ENCODE peak calls at places on chromosomes 1 and 21, in seven cellular contexts. N is NCI-H510A treated with DMSO at 0.1 percent for 48 hours; O is activated naive CD4-positive, alpha-beta T cell treated with Interleukin-2 at 50 U/mL for 16 hours; B is EL; I is GM23248; H is iris pigment epithelial cell; V is CD8-positive, alpha-beta memory T cell. A is an unnamed sample.

GRCh38 chr1:150152182-150152536 is 2.4 kb downstream of the PLEKHO1 start:
- DNase-seq in N (no peak), O (no peak), B (peak; percentile 28), I (peak; percentile 39), H (no peak), V (no peak), A (no peak)

GRCh38 chr1:183163311-183163710 is 22.8 kb upstream of the LAMC2 start:
- DNase-seq in N (no peak), O (no peak), B (peak; percentile 94), I (peak; percentile 87), H (peak; percentile 88), V (no peak), A (no peak)

GRCh38 chr1:18515120-18515667 is 34.5 kb downstream of the KLHDC7A start:
- DNase-seq in N (no peak), O (no peak), B (no peak), I (no peak), H (no peak), V (no peak), A (no peak)

GRCh38 chr1:160085686-160086089 is 4.3 kb downstream of the KCNJ9 start:
- DNase-seq in N (peak; percentile 51), O (peak; percentile 78), B (peak; percentile 71), I (peak; percentile 75), H (peak; percentile 70), V (peak; percentile 48), A (peak; percentile 68)

GRCh38 chr1:214446772-214447556 is 104.4 kb downstream of the PTPN14 start:
- DNase-seq in N (no peak), O (no peak), B (peak; percentile 96), I (peak; percentile 94), H (peak; percentile 91), V (no peak), A (peak; percentile 0)

GRCh38 chr21:35227774-35228173 is 178.7 kb upstream of the RUNX1 start:
- DNase-seq in N (peak; percentile 96), O (no peak), B (no peak), I (no peak), H (no peak), V (no peak), A (peak; percentile 75)

GRCh38 chr1:15153184-15153841 is at the start of gene TMEM51:
- DNase-seq in N (peak; percentile 95), O (no peak), B (peak; percentile 73), I (peak; percentile 56), H (peak; percentile 72), V (no peak), A (peak; percentile 75)

GRCh38 chr1:45971335-45971734 is 161.1 kb downstream of the PIK3R3 start:
- DNase-seq in N (no peak), O (no peak), B (no peak), I (no peak), H (no peak), V (no peak), A (no peak)

GRCh38 chr1:173095632-173096031 is 44.9 kb upstream of the TNFSF18 start:
- DNase-seq in N (no peak), O (no peak), B (peak; percentile 90), I (peak; percentile 92), H (peak; percentile 82), V (no peak), A (no peak)

GRCh38 chr1:107124705-107125104 is 16.1 kb upstream of the NTNG1 start:
- DNase-seq in N (no peak), O (no peak), B (no peak), I (no peak), H (no peak), V (no peak), A (no peak)

GRCh38 chr1:230747139-230747730 is at the start of gene CAPN9:
- DNase-seq in N (no peak), O (no peak), B (no peak), I (no peak), H (no peak), V (no peak), A (no peak)

GRCh38 chr1:224482619-224483018 is 48.0 kb upstream of the WDR26 start:
- DNase-seq in N (no peak), O (no peak), B (no peak), I (peak; percentile 39), H (no peak), V (no peak), A (peak; percentile 5)

GRCh38 chr1:224884428-224884827 is 45.0 kb upstream of the DNAH14 start:
- DNase-seq in N (no peak), O (no peak), B (peak; percentile 27), I (no peak), H (peak; percentile 16), V (no peak), A (no peak)

GRCh38 chr1:201501812-201502510 is 5.0 kb downstream of the CSRP1 start:
- DNase-seq in N (peak; percentile 93), O (no peak), B (no peak), I (peak; percentile 1), H (no peak), V (no peak), A (peak; percentile 94)